ENCODE peak calls at places on chromosome 10, in four cellular contexts. One of them, this sample, is unnamed.

GRCh38 chr10:69645751-69646687 is 16.0 kb downstream of the FAM241B start:
- DNase-seq in naive thymus-derived CD8-positive, alpha-beta T cell: no peak
- DNase-seq in astrocyte: no peak
- DNase-seq in left colon: no peak
- DNase-seq in this sample: no peak

GRCh38 chr10:132637477-132638129 is 100.0 kb downstream of the INPP5A start:
- DNase-seq in left colon: no peak
- DNase-seq in naive thymus-derived CD8-positive, alpha-beta T cell: peak
- DNase-seq in astrocyte: peak
- DNase-seq in this sample: no peak

GRCh38 chr10:8702181-8702580 is 647.7 kb downstream of the GATA3 start:
- DNase-seq in astrocyte: no peak
- DNase-seq in naive thymus-derived CD8-positive, alpha-beta T cell: no peak
- DNase-seq in left colon: no peak
- DNase-seq in this sample: no peak

GRCh38 chr10:34941471-34942357 is 126.6 kb upstream of the PARD3 start:
- DNase-seq in left colon: no peak
- DNase-seq in naive thymus-derived CD8-positive, alpha-beta T cell: no peak
- DNase-seq in astrocyte: peak
- DNase-seq in this sample: no peak

GRCh38 chr10:96947036-96947435 is 114.9 kb downstream of the LCOR start:
- DNase-seq in left colon: no peak
- DNase-seq in astrocyte: no peak
- DNase-seq in naive thymus-derived CD8-positive, alpha-beta T cell: no peak
- DNase-seq in this sample: no peak

GRCh38 chr10:10816453-10816852 is 201.2 kb upstream of the CELF2 start:
- DNase-seq in left colon: no peak
- DNase-seq in naive thymus-derived CD8-positive, alpha-beta T cell: no peak
- DNase-seq in astrocyte: peak
- DNase-seq in this sample: no peak

GRCh38 chr10:86216886-86217285 is 149.7 kb downstream of the GRID1 start:
- DNase-seq in astrocyte: no peak
- DNase-seq in left colon: no peak
- DNase-seq in naive thymus-derived CD8-positive, alpha-beta T cell: no peak
- DNase-seq in this sample: no peak

GRCh38 chr10:5629789-5630436 is 36.5 kb downstream of the ASB13 start:
- DNase-seq in astrocyte: peak
- DNase-seq in naive thymus-derived CD8-positive, alpha-beta T cell: peak
- DNase-seq in left colon: peak
- DNase-seq in this sample: peak

GRCh38 chr10:43665054-43665453 is 16.4 kb upstream of the ZNF32 start:
- DNase-seq in astrocyte: no peak
- DNase-seq in naive thymus-derived CD8-positive, alpha-beta T cell: no peak
- DNase-seq in left colon: no peak
- DNase-seq in this sample: peak

GRCh38 chr10:22180724-22181123 is 37.1 kb downstream of the EBLN1 start:
- DNase-seq in naive thymus-derived CD8-positive, alpha-beta T cell: no peak
- DNase-seq in left colon: no peak
- DNase-seq in astrocyte: no peak
- DNase-seq in this sample: no peak

GRCh38 chr10:69425513-69426298 is 9.0 kb upstream of the TACR2 start:
- DNase-seq in left colon: peak
- DNase-seq in naive thymus-derived CD8-positive, alpha-beta T cell: peak
- DNase-seq in astrocyte: no peak
- DNase-seq in this sample: no peak

GRCh38 chr10:113310317-113310716 is 242.5 kb upstream of the HABP2 start:
- DNase-seq in naive thymus-derived CD8-positive, alpha-beta T cell: no peak
- DNase-seq in astrocyte: no peak
- DNase-seq in left colon: no peak
- DNase-seq in this sample: no peak

GRCh38 chr10:99296605-99297004 is 32.6 kb upstream of the CNNM1 start:
- DNase-seq in left colon: no peak
- DNase-seq in naive thymus-derived CD8-positive, alpha-beta T cell: no peak
- DNase-seq in astrocyte: no peak
- DNase-seq in this sample: no peak

GRCh38 chr10:22615819-22616499 is 98.4 kb downstream of the PIP4K2A start:
- DNase-seq in astrocyte: peak
- DNase-seq in naive thymus-derived CD8-positive, alpha-beta T cell: no peak
- DNase-seq in left colon: peak
- DNase-seq in this sample: no peak

GRCh38 chr10:60208676-60209269 is 180.9 kb downstream of the ANK3 start:
- DNase-seq in naive thymus-derived CD8-positive, alpha-beta T cell: no peak
- DNase-seq in left colon: no peak
- DNase-seq in astrocyte: no peak
- DNase-seq in this sample: peak

GRCh38 chr10:132464256-132465192 is 67.5 kb downstream of the PWWP2B start:
- DNase-seq in left colon: peak
- DNase-seq in astrocyte: no peak
- DNase-seq in naive thymus-derived CD8-positive, alpha-beta T cell: no peak
- DNase-seq in this sample: no peak

GRCh38 chr10:10527861-10528562 is 489.7 kb upstream of the CELF2 start:
- DNase-seq in astrocyte: no peak
- DNase-seq in left colon: no peak
- DNase-seq in naive thymus-derived CD8-positive, alpha-beta T cell: no peak
- DNase-seq in this sample: no peak

GRCh38 chr10:94500063-94500462 is 45.5 kb upstream of the HELLS start:
- DNase-seq in naive thymus-derived CD8-positive, alpha-beta T cell: no peak
- DNase-seq in left colon: no peak
- DNase-seq in astrocyte: no peak
- DNase-seq in this sample: no peak

GRCh38 chr10:77524300-77524711 is 113.3 kb downstream of the KCNMA1 start:
- DNase-seq in naive thymus-derived CD8-positive, alpha-beta T cell: no peak
- DNase-seq in astrocyte: peak
- DNase-seq in left colon: no peak
- DNase-seq in this sample: peak

GRCh38 chr10:30151581-30152389 is 92.4 kb upstream of the JCAD start:
- DNase-seq in astrocyte: peak
- DNase-seq in left colon: no peak
- DNase-seq in naive thymus-derived CD8-positive, alpha-beta T cell: no peak
- DNase-seq in this sample: peak

GRCh38 chr10:100209303-100209702 is 20.1 kb downstream of the CHUK start:
- DNase-seq in astrocyte: peak
- DNase-seq in left colon: no peak
- DNase-seq in naive thymus-derived CD8-positive, alpha-beta T cell: no peak
- DNase-seq in this sample: no peak

GRCh38 chr10:68154211-68154497 is 44.9 kb downstream of the MYPN start:
- DNase-seq in naive thymus-derived CD8-positive, alpha-beta T cell: no peak
- DNase-seq in astrocyte: peak
- DNase-seq in left colon: no peak
- DNase-seq in this sample: no peak

This sample was measured in AG09319.